ENCODE peak calls at places on chromosomes 5 and 9, in ten cellular contexts. M is pancreas; V is IMR-90; Y is cardiac fibroblast; I is body of pancreas; H is stomach; F is dorsolateral prefrontal cortex; R is A549; E is CD4-positive, alpha-beta T cell; X is choroid plexus epithelial cell. K is an unnamed sample.

GRCh38 chr5:154940375-154940771 is 500 bp upstream of the MRPL22 start:
- DNase-seq in M (no peak), V (no peak), Y (no peak), I (no peak), H (no peak), F (no peak), R (no peak), E (no peak), X (no peak), K (no peak)

GRCh38 chr5:26563979-26564378 is 474.4 kb downstream of the CDH9 start:
- DNase-seq in M (no peak), V (no peak), Y (no peak), I (no peak), H (no peak), F (no peak), R (no peak), E (no peak), X (no peak), K (no peak)

GRCh38 chr5:54643679-54644078 is 126.1 kb downstream of the SNX18 start:
- DNase-seq in M (no peak), V (peak; percentile 87), Y (peak; percentile 89), I (no peak), H (no peak), F (no peak), R (no peak), E (no peak), X (peak; percentile 72), K (no peak)

GRCh38 chr5:107377277-107377609 is 293.5 kb downstream of the EFNA5 start:
- DNase-seq in M (no peak), V (no peak), Y (no peak), I (no peak), H (no peak), F (no peak), R (no peak), E (no peak), X (no peak), K (no peak)

GRCh38 chr9:134915046-134915930 is 2.4 kb downstream of the FCN1 start:
- DNase-seq in M (no peak), V (no peak), Y (no peak), I (no peak), H (peak; percentile 7), F (no peak), R (no peak), E (no peak), X (no peak), K (no peak)

GRCh38 chr5:135332519-135333150 is 66.4 kb downstream of the MACROH2A1 start:
- DNase-seq in M (no peak), V (peak; percentile 77), Y (peak; percentile 78), I (no peak), H (no peak), F (no peak), R (peak; percentile 68), E (no peak), X (peak; percentile 85), K (no peak)

GRCh38 chr5:101326766-101327165 is 423.7 kb upstream of the ST8SIA4 start:
- DNase-seq in M (no peak), V (no peak), Y (no peak), I (no peak), H (no peak), F (no peak), R (no peak), E (no peak), X (no peak), K (no peak)

GRCh38 chr5:172144931-172145869 is 42.8 kb downstream of the STK10 start:
- DNase-seq in M (peak; percentile 25), V (no peak), Y (no peak), I (no peak), H (no peak), F (no peak), R (no peak), E (no peak), X (no peak), K (peak; percentile 57)

GRCh38 chr5:81353189-81353588 is 40.7 kb downstream of the ACOT12 start:
- DNase-seq in M (no peak), V (no peak), Y (no peak), I (no peak), H (no peak), F (no peak), R (no peak), E (no peak), X (no peak), K (no peak)

GRCh38 chr9:15299374-15299939 is 7.6 kb downstream of the TTC39B start:
- DNase-seq in M (no peak), V (no peak), Y (no peak), I (no peak), H (no peak), F (no peak), R (no peak), E (peak; percentile 32), X (no peak), K (no peak)

GRCh38 chr5:67998709-67999251 is 216.8 kb upstream of the PIK3R1 start:
- DNase-seq in M (no peak), V (peak; percentile 38), Y (peak; percentile 80), I (peak; percentile 76), H (no peak), F (peak; percentile 27), R (peak; percentile 32), E (no peak), X (peak; percentile 82), K (no peak)

GRCh38 chr9:96585426-96585825 is 34.2 kb downstream of the CDC14B start:
- DNase-seq in M (no peak), V (no peak), Y (no peak), I (no peak), H (no peak), F (no peak), R (no peak), E (no peak), X (no peak), K (no peak)

GRCh38 chr5:169116961-169117461 is 183.9 kb downstream of the SLIT3 start:
- DNase-seq in M (no peak), V (no peak), Y (peak; percentile 30), I (no peak), H (no peak), F (no peak), R (peak; percentile 49), E (no peak), X (no peak), K (no peak)

GRCh38 chr5:175690025-175690424 is 32.2 kb downstream of the HRH2 start:
- DNase-seq in M (no peak), V (no peak), Y (no peak), I (no peak), H (no peak), F (no peak), R (no peak), E (no peak), X (no peak), K (no peak)

GRCh38 chr5:55481293-55481900 is 53.4 kb downstream of the PLPP1 start:
- DNase-seq in M (no peak), V (no peak), Y (no peak), I (no peak), H (no peak), F (no peak), R (no peak), E (no peak), X (peak; percentile 44), K (no peak)

GRCh38 chr5:149203896-149204544 is 62.7 kb downstream of the ABLIM3 start:
- DNase-seq in M (no peak), V (peak; percentile 86), Y (no peak), I (no peak), H (no peak), F (no peak), R (peak; percentile 18), E (no peak), X (peak; percentile 48), K (no peak)

GRCh38 chr9:121744002-121744686 is 92.7 kb downstream of the DAB2IP start:
- DNase-seq in M (peak; percentile 74), V (peak; percentile 43), Y (peak; percentile 51), I (peak; percentile 78), H (peak; percentile 73), F (peak; percentile 68), R (peak; percentile 62), E (no peak), X (peak; percentile 52), K (no peak)
- TF ChIP-seq CTCF in M (peak; percentile 32), V (peak; percentile 46), Y (peak; percentile 46), I (peak; percentile 60), H (peak; percentile 62), F (peak; percentile 73), R (peak; percentile 71), E (no peak), X (peak; percentile 62), K (peak; percentile 56)

GRCh38 chr5:111755942-111756353 is 1.0 kb downstream of the NREP start:
- DNase-seq in M (no peak), V (peak; percentile 67), Y (peak; percentile 66), I (no peak), H (no peak), F (no peak), R (no peak), E (no peak), X (peak; percentile 67), K (no peak)
- TF ChIP-seq CTCF in M (no peak), V (peak; percentile 5), Y (no peak), I (no peak), H (no peak), F (no peak), R (no peak), E (no peak), X (no peak), K (no peak)

DNA sequence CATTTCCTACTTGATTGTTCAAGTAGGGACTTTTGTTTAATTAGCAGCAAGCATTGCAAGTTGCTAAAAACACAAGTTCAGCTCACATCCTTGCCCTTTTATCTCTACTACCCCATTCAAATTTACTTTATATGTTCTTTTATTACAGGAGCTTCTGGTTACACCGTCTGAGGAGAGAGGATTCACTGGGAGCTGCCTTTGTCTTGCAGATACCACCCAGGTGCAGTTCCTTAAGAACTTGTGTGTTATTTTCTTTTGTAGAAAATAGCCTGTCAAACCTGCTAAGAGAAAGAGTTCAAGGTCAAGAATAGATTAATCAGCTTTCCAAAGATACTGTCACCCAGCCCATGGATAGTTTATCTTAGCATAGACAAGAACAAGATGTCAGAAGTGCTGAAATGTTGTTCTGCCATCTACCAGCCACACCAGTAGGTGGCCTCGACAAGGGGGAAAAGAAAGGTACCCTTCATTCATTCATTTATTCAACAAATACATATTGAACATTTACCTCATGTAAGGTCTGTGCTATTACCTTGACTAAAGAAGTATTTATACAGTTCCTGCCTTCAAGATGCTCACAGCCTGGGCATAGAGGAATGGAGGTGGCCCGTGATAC is 750.3 kb downstream of the MAT2B start:
- DNase-seq in M (no peak), V (no peak), Y (no peak), I (no peak), H (no peak), F (no peak), R (no peak), E (no peak), X (no peak), K (no peak)
- TF ChIP-seq CTCF in M (no peak), V (no peak), Y (no peak), I (no peak), H (no peak), F (no peak), R (no peak), E (no peak), X (peak; percentile 28), K (peak; percentile 45)

DNA sequence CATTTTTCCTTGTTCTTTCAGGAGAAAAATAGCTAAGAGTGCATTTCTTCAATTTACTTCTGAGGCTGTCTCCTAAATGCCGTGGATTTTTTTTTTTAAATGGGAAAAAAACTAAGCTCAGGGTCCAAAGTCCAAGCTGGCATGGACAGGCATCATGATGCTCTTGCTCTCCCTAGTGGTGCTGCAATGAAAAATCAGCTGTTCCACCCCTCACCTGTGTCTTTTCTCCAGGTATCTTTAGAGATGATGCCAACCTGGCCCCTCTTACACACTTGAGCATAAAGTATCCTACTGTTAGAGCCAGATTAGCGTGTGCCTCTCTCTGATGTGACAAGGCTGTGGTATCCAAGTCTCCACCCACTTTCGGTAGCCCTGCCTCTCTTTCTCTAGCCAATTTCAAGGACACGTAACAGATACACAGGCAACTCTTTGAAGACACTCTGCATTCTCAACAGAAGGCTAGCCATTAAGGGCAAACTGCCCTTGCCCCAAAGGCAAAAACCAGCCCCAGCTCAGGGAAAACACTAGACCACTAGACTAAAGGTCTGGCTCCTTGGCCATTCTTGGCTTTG is 208.8 kb downstream of the SAXO1 start:
- DNase-seq in M (no peak), V (no peak), Y (peak; percentile 51), I (peak; percentile 54), H (no peak), F (no peak), R (peak; percentile 13), E (no peak), X (peak; percentile 35), K (no peak)
- TF ChIP-seq CTCF in M (peak; percentile 46), V (peak; percentile 28), Y (peak; percentile 21), I (peak; percentile 61), H (peak; percentile 27), F (peak; percentile 17), R (peak; percentile 11), E (no peak), X (peak; percentile 56), K (peak; percentile 41)